ENCODE peak calls at places on chromosomes 6 and 20, in nine cellular contexts. One of them, this sample, is unnamed. For H3K4me1, the result is how much of the 10 kb centered on the place peaks cover.

GRCh38 chr6:150363733-150364132 is 5.1 kb upstream of the IYD start:
- DNase-seq in foreskin keratinocyte: no peak
- DNase-seq in CD8-positive, alpha-beta T cell: no peak
- DNase-seq in OCI-LY7: no peak
- DNase-seq in endodermal cell: no peak
- DNase-seq in H9: no peak
- DNase-seq in sigmoid colon: no peak
- DNase-seq in CD4-positive, CD25-positive, alpha-beta regulatory T cell: no peak
- DNase-seq in transverse colon: no peak
- DNase-seq in this sample: no peak

GRCh38 chr20:58019027-58019849 is 209.2 kb downstream of the ANKRD60 start:
- DNase-seq in CD8-positive, alpha-beta T cell: no peak
- DNase-seq in CD4-positive, CD25-positive, alpha-beta regulatory T cell: no peak
- DNase-seq in foreskin keratinocyte: no peak
- DNase-seq in sigmoid colon: no peak
- DNase-seq in OCI-LY7: no peak
- DNase-seq in transverse colon: no peak
- DNase-seq in H9: peak
- DNase-seq in endodermal cell: no peak
- DNase-seq in this sample: no peak

GRCh38 chr20:24951536-24952047 is 2.5 kb downstream of the CST7 start:
- DNase-seq in transverse colon: no peak
- DNase-seq in endodermal cell: peak
- DNase-seq in sigmoid colon: peak
- DNase-seq in H9: peak
- DNase-seq in CD8-positive, alpha-beta T cell: no peak
- DNase-seq in CD4-positive, CD25-positive, alpha-beta regulatory T cell: no peak
- DNase-seq in OCI-LY7: no peak
- DNase-seq in foreskin keratinocyte: no peak
- DNase-seq in this sample: no peak

GRCh38 chr6:81265106-81265505 is 487.4 kb downstream of the TENT5A start:
- DNase-seq in CD4-positive, CD25-positive, alpha-beta regulatory T cell: no peak
- DNase-seq in CD8-positive, alpha-beta T cell: no peak
- DNase-seq in endodermal cell: no peak
- DNase-seq in transverse colon: no peak
- DNase-seq in sigmoid colon: peak
- DNase-seq in H9: no peak
- DNase-seq in foreskin keratinocyte: no peak
- DNase-seq in OCI-LY7: no peak
- DNase-seq in this sample: no peak

GRCh38 chr6:4575724-4576123 is 200.5 kb upstream of the CDYL start:
- DNase-seq in foreskin keratinocyte: no peak
- DNase-seq in transverse colon: no peak
- DNase-seq in sigmoid colon: no peak
- DNase-seq in OCI-LY7: no peak
- DNase-seq in CD4-positive, CD25-positive, alpha-beta regulatory T cell: no peak
- DNase-seq in CD8-positive, alpha-beta T cell: no peak
- DNase-seq in H9: no peak
- DNase-seq in endodermal cell: no peak
- DNase-seq in this sample: no peak

GRCh38 chr6:143233563-143234285 is 173.0 kb downstream of the AIG1 start:
- DNase-seq in CD4-positive, CD25-positive, alpha-beta regulatory T cell: no peak
- DNase-seq in CD8-positive, alpha-beta T cell: no peak
- DNase-seq in OCI-LY7: no peak
- DNase-seq in transverse colon: no peak
- DNase-seq in sigmoid colon: no peak
- DNase-seq in H9: no peak
- DNase-seq in endodermal cell: peak
- DNase-seq in foreskin keratinocyte: no peak
- DNase-seq in this sample: no peak

GRCh38 chr20:45407067-45407745 is 883 bp upstream of the DBNDD2 start:
- DNase-seq in sigmoid colon: peak
- DNase-seq in endodermal cell: peak
- DNase-seq in H9: peak
- DNase-seq in transverse colon: peak
- DNase-seq in OCI-LY7: no peak
- DNase-seq in CD8-positive, alpha-beta T cell: no peak
- DNase-seq in CD4-positive, CD25-positive, alpha-beta regulatory T cell: peak
- DNase-seq in foreskin keratinocyte: peak
- DNase-seq in this sample: peak

GRCh38 chr6:161233986-161234620 is 39.8 kb downstream of the AGPAT4 start:
- DNase-seq in transverse colon: peak
- DNase-seq in sigmoid colon: peak
- DNase-seq in CD8-positive, alpha-beta T cell: no peak
- DNase-seq in endodermal cell: no peak
- DNase-seq in H9: no peak
- DNase-seq in OCI-LY7: no peak
- DNase-seq in foreskin keratinocyte: peak
- DNase-seq in CD4-positive, CD25-positive, alpha-beta regulatory T cell: no peak
- DNase-seq in this sample: no peak

GRCh38 chr6:52423971-52424381 is 3.8 kb downstream of the EFHC1 start:
- DNase-seq in foreskin keratinocyte: peak
- DNase-seq in OCI-LY7: no peak
- DNase-seq in sigmoid colon: no peak
- DNase-seq in transverse colon: no peak
- DNase-seq in CD8-positive, alpha-beta T cell: no peak
- DNase-seq in H9: peak
- DNase-seq in endodermal cell: peak
- DNase-seq in CD4-positive, CD25-positive, alpha-beta regulatory T cell: no peak
- DNase-seq in this sample: peak

GRCh38 chr6:166751051-166751595 is 124.1 kb upstream of the RPS6KA2 start:
- DNase-seq in endodermal cell: peak
- DNase-seq in transverse colon: no peak
- DNase-seq in foreskin keratinocyte: no peak
- DNase-seq in CD4-positive, CD25-positive, alpha-beta regulatory T cell: no peak
- DNase-seq in sigmoid colon: no peak
- DNase-seq in CD8-positive, alpha-beta T cell: no peak
- DNase-seq in H9: peak
- DNase-seq in OCI-LY7: peak
- DNase-seq in this sample: no peak

GRCh38 chr6:34115396-34116314 is 30.2 kb downstream of the GRM4 start:
- DNase-seq in endodermal cell: peak
- DNase-seq in CD4-positive, CD25-positive, alpha-beta regulatory T cell: peak
- DNase-seq in sigmoid colon: no peak
- DNase-seq in transverse colon: no peak
- DNase-seq in H9: peak
- DNase-seq in foreskin keratinocyte: no peak
- DNase-seq in OCI-LY7: peak
- DNase-seq in CD8-positive, alpha-beta T cell: no peak
- DNase-seq in this sample: no peak

GRCh38 chr20:51650685-51651134 is 108.2 kb upstream of the NFATC2 start:
- DNase-seq in endodermal cell: peak
- DNase-seq in H9: no peak
- DNase-seq in sigmoid colon: no peak
- DNase-seq in OCI-LY7: peak
- DNase-seq in CD4-positive, CD25-positive, alpha-beta regulatory T cell: no peak
- DNase-seq in CD8-positive, alpha-beta T cell: no peak
- DNase-seq in foreskin keratinocyte: peak
- DNase-seq in transverse colon: no peak
- DNase-seq in this sample: no peak

GRCh38 chr20:37797669-37798175 is 103.9 kb downstream of the CTNNBL1 start:
- DNase-seq in transverse colon: no peak
- DNase-seq in sigmoid colon: no peak
- DNase-seq in OCI-LY7: no peak
- DNase-seq in CD8-positive, alpha-beta T cell: no peak
- DNase-seq in endodermal cell: no peak
- DNase-seq in H9: no peak
- DNase-seq in CD4-positive, CD25-positive, alpha-beta regulatory T cell: no peak
- DNase-seq in foreskin keratinocyte: no peak
- DNase-seq in this sample: no peak

GRCh38 chr6:70706491-70707123 is 38.9 kb downstream of the SMAP1 start:
- DNase-seq in H9: no peak
- DNase-seq in endodermal cell: no peak
- DNase-seq in CD8-positive, alpha-beta T cell: no peak
- DNase-seq in transverse colon: no peak
- DNase-seq in sigmoid colon: no peak
- DNase-seq in OCI-LY7: peak
- DNase-seq in CD4-positive, CD25-positive, alpha-beta regulatory T cell: peak
- DNase-seq in foreskin keratinocyte: peak
- DNase-seq in this sample: no peak

GRCh38 chr6:41531591-41532582 is 14.3 kb upstream of the FOXP4 start:
- DNase-seq in sigmoid colon: no peak
- DNase-seq in CD4-positive, CD25-positive, alpha-beta regulatory T cell: peak
- DNase-seq in H9: no peak
- DNase-seq in foreskin keratinocyte: no peak
- DNase-seq in endodermal cell: peak
- DNase-seq in OCI-LY7: peak
- DNase-seq in CD8-positive, alpha-beta T cell: peak
- DNase-seq in transverse colon: peak
- DNase-seq in this sample: no peak

GRCh38 chr20:32010666-32011065 is 428 bp downstream of the CCM2L start:
- DNase-seq in sigmoid colon: no peak
- DNase-seq in CD4-positive, CD25-positive, alpha-beta regulatory T cell: no peak
- DNase-seq in CD8-positive, alpha-beta T cell: no peak
- DNase-seq in endodermal cell: peak
- DNase-seq in H9: peak
- DNase-seq in foreskin keratinocyte: no peak
- DNase-seq in OCI-LY7: no peak
- DNase-seq in transverse colon: no peak
- DNase-seq in this sample: no peak

GRCh38 chr6:43695078-43695966 is 7.7 kb upstream of the MRPS18A start:
- DNase-seq in transverse colon: peak
- DNase-seq in CD4-positive, CD25-positive, alpha-beta regulatory T cell: no peak
- DNase-seq in sigmoid colon: no peak
- DNase-seq in foreskin keratinocyte: no peak
- DNase-seq in CD8-positive, alpha-beta T cell: no peak
- DNase-seq in endodermal cell: peak
- DNase-seq in H9: peak
- DNase-seq in OCI-LY7: no peak
- DNase-seq in this sample: peak

GRCh38 chr6:56288347-56288746 is 41.0 kb upstream of the COL21A1 start:
- DNase-seq in H9: no peak
- DNase-seq in sigmoid colon: no peak
- DNase-seq in transverse colon: no peak
- DNase-seq in OCI-LY7: no peak
- DNase-seq in endodermal cell: no peak
- DNase-seq in CD8-positive, alpha-beta T cell: no peak
- DNase-seq in foreskin keratinocyte: no peak
- DNase-seq in CD4-positive, CD25-positive, alpha-beta regulatory T cell: no peak
- DNase-seq in this sample: no peak
- H3K4me1 ChIP-seq in H9: under half
- H3K4me1 ChIP-seq in sigmoid colon: under half
- H3K4me1 ChIP-seq in transverse colon: under half
- H3K4me1 ChIP-seq in OCI-LY7: under half
- H3K4me1 ChIP-seq in endodermal cell: under half
- H3K4me1 ChIP-seq in CD8-positive, alpha-beta T cell: under half
- H3K4me1 ChIP-seq in foreskin keratinocyte: under half
- H3K4me1 ChIP-seq in CD4-positive, CD25-positive, alpha-beta regulatory T cell: under half
- H3K4me1 ChIP-seq in this sample: under half

DNA sequence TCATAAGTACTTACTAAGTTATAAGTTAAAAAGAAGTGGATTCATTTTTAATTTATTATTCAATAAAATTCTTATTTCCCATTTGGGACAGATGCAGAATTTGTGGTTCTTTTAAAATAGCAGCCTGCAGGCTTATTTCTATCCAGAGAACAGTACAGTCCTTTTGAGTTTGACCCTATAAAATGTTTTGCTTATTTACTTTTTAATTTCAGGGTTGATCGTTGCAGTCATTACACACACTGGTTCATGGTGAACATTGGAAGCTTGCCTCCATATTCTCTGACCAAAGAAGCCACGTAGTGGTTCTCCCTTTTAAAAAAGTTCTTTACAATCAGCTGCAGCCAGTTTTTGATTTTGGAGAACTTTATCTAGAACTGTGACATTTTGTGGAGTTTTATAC is 122.9 kb upstream of the PDE7B start:
- DNase-seq in foreskin keratinocyte: no peak
- DNase-seq in H9: no peak
- DNase-seq in sigmoid colon: no peak
- DNase-seq in OCI-LY7: no peak
- DNase-seq in transverse colon: no peak
- DNase-seq in CD4-positive, CD25-positive, alpha-beta regulatory T cell: no peak
- DNase-seq in CD8-positive, alpha-beta T cell: no peak
- DNase-seq in endodermal cell: no peak
- DNase-seq in this sample: no peak
- H3K27ac ChIP-seq in foreskin keratinocyte: no peak
- H3K27ac ChIP-seq in H9: no peak
- H3K27ac ChIP-seq in sigmoid colon: no peak
- H3K27ac ChIP-seq in OCI-LY7: no peak
- H3K27ac ChIP-seq in transverse colon: no peak
- H3K27ac ChIP-seq in CD4-positive, CD25-positive, alpha-beta regulatory T cell: no peak
- H3K27ac ChIP-seq in CD8-positive, alpha-beta T cell: no peak
- H3K27ac ChIP-seq in endodermal cell: no peak
- H3K27ac ChIP-seq in this sample: no peak

DNA sequence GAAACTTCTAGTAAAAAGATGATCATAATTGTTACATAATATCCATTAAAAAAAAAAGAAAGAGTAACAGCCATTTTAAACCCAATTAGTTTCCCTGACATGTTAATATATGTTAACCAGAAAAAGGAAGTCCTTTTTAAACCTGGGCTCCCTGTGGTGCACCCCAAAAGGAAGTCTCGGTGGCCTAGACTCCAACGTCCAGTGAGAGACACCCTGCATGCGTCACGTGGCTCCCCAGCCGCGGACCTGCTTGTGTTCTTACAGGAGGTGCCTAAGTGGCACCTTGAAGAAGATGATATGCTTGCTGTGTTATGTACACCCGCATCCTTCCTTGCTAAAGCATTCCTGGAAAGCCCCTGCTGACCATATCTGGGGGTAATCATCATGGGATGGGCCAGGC is 50.1 kb downstream of the FOXC1 start:
- DNase-seq in H9: no peak
- DNase-seq in CD4-positive, CD25-positive, alpha-beta regulatory T cell: no peak
- DNase-seq in sigmoid colon: no peak
- DNase-seq in OCI-LY7: no peak
- DNase-seq in transverse colon: no peak
- DNase-seq in endodermal cell: no peak
- DNase-seq in CD8-positive, alpha-beta T cell: no peak
- DNase-seq in foreskin keratinocyte: no peak
- DNase-seq in this sample: no peak
- H3K4me1 ChIP-seq in H9: under half
- H3K4me1 ChIP-seq in CD4-positive, CD25-positive, alpha-beta regulatory T cell: under half
- H3K4me1 ChIP-seq in sigmoid colon: under half
- H3K4me1 ChIP-seq in OCI-LY7: under half
- H3K4me1 ChIP-seq in transverse colon: under half
- H3K4me1 ChIP-seq in endodermal cell: under half
- H3K4me1 ChIP-seq in CD8-positive, alpha-beta T cell: under half
- H3K4me1 ChIP-seq in foreskin keratinocyte: under half
- H3K4me1 ChIP-seq in this sample: under half

DNA sequence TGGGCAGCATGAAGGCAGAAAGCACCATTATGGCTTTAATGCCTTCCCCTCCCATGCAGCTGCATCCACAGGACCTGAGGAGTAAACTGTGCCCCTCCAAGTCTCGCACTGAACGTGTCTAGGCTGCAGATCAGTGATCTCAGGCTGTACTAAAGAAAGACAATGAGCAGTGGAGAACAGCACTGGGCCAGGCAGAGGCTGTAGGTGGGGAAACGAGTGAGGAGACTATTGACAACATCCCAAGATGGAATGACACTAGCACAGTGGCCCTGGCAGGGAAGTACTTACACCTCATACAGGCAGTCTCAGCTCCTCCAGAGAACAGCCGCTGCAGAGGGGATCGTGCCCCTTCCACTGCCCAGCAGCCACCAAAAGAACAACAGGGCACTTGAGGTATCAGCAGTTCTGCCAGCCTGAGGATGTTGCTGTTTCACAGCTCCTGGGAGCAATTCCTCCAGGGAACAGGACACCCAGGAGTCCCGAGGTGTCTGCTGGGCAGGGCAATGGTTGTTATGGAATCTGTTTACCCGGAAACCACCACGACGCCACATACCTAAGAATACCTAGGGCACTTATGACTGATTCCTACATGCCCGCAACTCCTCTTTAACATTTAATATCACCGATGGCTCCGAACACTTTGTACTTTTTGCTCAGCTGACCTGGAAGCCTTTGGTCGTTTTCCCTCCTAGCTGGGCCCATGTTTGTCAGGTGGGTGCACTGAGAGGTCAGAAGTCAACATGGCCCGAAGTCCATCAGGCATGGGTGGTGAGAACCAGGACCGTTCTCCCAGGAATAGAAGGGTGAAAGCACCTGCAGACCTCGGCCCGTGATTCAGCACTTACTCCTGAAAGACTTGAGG is 79.1 kb downstream of the SLC22A23 start:
- DNase-seq in endodermal cell: no peak
- DNase-seq in H9: no peak
- DNase-seq in sigmoid colon: peak
- DNase-seq in OCI-LY7: no peak
- DNase-seq in CD4-positive, CD25-positive, alpha-beta regulatory T cell: no peak
- DNase-seq in transverse colon: no peak
- DNase-seq in foreskin keratinocyte: peak
- DNase-seq in CD8-positive, alpha-beta T cell: no peak
- DNase-seq in this sample: no peak
- H3K27ac ChIP-seq in endodermal cell: no peak
- H3K27ac ChIP-seq in H9: no peak
- H3K27ac ChIP-seq in sigmoid colon: peak
- H3K27ac ChIP-seq in OCI-LY7: no peak
- H3K27ac ChIP-seq in CD4-positive, CD25-positive, alpha-beta regulatory T cell: no peak
- H3K27ac ChIP-seq in transverse colon: peak
- H3K27ac ChIP-seq in foreskin keratinocyte: peak
- H3K27ac ChIP-seq in CD8-positive, alpha-beta T cell: no peak
- H3K27ac ChIP-seq in this sample: no peak

This sample was measured in heart left ventricle.